ENCODE peak calls at places on chromosome 2, in seven cellular contexts. H is IMR-90, Y is neuronal stem cell, A is trophoblast cell, X is H9, M is H1, B is mesenchymal stem cell. N is an unnamed sample.

GRCh38 chr2:163264376-163264775 is 425.8 kb upstream of the KCNH7 start:
- DNase-seq in Y (no peak), X (no peak), H (peak; percentile 15), A (no peak), M (no peak), B (no peak), N (no peak)

GRCh38 chr2:56151841-56152240 is 31.9 kb upstream of the CCDC85A start:
- DNase-seq in B (no peak), A (no peak), X (no peak), H (no peak), Y (no peak), M (no peak), N (no peak)

GRCh38 chr2:95760839-95761525 is 169.2 kb downstream of the TRIM43 start:
- DNase-seq in Y (no peak), B (no peak), A (peak; percentile 25), H (peak; percentile 88), M (no peak), X (no peak), N (no peak)

GRCh38 chr2:128807317-128807716 is 488.6 kb upstream of the HS6ST1 start:
- DNase-seq in A (no peak), Y (no peak), X (no peak), H (no peak), M (no peak), B (no peak), N (no peak)

GRCh38 chr2:61900246-61900645 is 5.2 kb upstream of the COMMD1 start:
- DNase-seq in M (no peak), A (peak; percentile 81), Y (no peak), X (no peak), B (no peak), H (peak; percentile 38), N (no peak)

GRCh38 chr2:232420073-232420454 is 13.4 kb downstream of the ALPG start:
- DNase-seq in Y (no peak), B (peak; percentile 2), M (no peak), H (no peak), A (no peak), X (no peak), N (peak; percentile 33)

GRCh38 chr2:177325554-177325953 is 61.0 kb upstream of the NFE2L2 start:
- DNase-seq in B (peak; percentile 30), A (peak; percentile 51), X (no peak), Y (no peak), M (no peak), H (no peak), N (no peak)

GRCh38 chr2:233835230-233836186 is 18.8 kb downstream of the HJURP start:
- DNase-seq in Y (no peak), H (no peak), A (no peak), B (no peak), M (no peak), X (no peak), N (no peak)

GRCh38 chr2:6965071-6965795 is 48.0 kb downstream of the RNF144A start:
- DNase-seq in H (no peak), Y (no peak), M (no peak), X (no peak), A (no peak), B (no peak), N (no peak)

GRCh38 chr2:168711091-168711490 is 91.3 kb upstream of the NOSTRIN start:
- DNase-seq in Y (no peak), B (no peak), X (no peak), A (no peak), M (no peak), H (no peak), N (no peak)

GRCh38 chr2:240400319-240401161 is 34.9 kb upstream of the GPC1 start:
- DNase-seq in M (no peak), A (peak; percentile 77), X (peak; percentile 24), Y (no peak), B (no peak), H (no peak), N (no peak)

GRCh38 chr2:98805412-98806265 is 74.7 kb upstream of the MGAT4A start:
- DNase-seq in Y (no peak), M (no peak), B (peak; percentile 58), H (peak; percentile 8), X (no peak), A (peak; percentile 91), N (peak; percentile 49)

GRCh38 chr2:217837001-217837491 is 165.7 kb downstream of the TNS1 start:
- DNase-seq in Y (no peak), H (no peak), B (no peak), M (peak; percentile 78), A (no peak), X (peak; percentile 75), N (peak; percentile 65)

GRCh38 chr2:33275689-33276444 is 200.6 kb upstream of the RASGRP3 start:
- DNase-seq in M (no peak), B (peak; percentile 97), X (no peak), Y (no peak), H (peak; percentile 96), A (no peak), N (no peak)

GRCh38 chr2:66235408-66235807 is 199.5 kb upstream of the MEIS1 start:
- DNase-seq in H (no peak), B (no peak), M (no peak), A (no peak), Y (no peak), X (no peak), N (no peak)
- H3K4me2 ChIP-seq in H (no peak overlapping the region), B (no peak overlapping the region), M (no peak overlapping the region), A (no peak overlapping the region), Y (no peak overlapping the region), X (no peak overlapping the region), N (no peak overlapping the region)

DNA sequence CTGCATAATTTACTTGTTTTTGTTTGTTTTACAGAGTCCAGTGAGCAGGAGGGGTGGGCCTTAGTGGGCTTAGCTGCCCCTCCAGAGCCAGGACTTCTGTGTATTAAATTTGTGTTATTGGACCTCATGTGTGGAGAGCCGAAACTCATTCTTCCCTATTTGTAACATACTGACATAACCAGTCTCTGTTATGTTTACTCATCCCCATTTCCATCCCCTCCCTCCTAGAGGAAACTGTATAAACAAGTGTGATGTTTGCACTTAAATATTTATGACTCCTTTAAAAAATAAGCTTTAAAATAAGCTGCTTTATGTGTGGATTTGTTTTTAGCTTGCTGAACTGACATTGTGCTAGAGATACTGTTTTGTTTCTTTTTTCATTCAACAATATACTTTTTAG is 13.8 kb downstream of the ZNF512 start:
- DNase-seq in Y (no peak), X (no peak), B (peak; percentile 61), H (peak; percentile 68), M (no peak), A (no peak), N (no peak)
- H2AK5ac ChIP-seq in Y (no peak overlapping the region), X (no peak overlapping the region), B (no peak overlapping the region), H (no peak overlapping the region), M (no peak overlapping the region), A (no peak overlapping the region), N (no peak overlapping the region)

DNA sequence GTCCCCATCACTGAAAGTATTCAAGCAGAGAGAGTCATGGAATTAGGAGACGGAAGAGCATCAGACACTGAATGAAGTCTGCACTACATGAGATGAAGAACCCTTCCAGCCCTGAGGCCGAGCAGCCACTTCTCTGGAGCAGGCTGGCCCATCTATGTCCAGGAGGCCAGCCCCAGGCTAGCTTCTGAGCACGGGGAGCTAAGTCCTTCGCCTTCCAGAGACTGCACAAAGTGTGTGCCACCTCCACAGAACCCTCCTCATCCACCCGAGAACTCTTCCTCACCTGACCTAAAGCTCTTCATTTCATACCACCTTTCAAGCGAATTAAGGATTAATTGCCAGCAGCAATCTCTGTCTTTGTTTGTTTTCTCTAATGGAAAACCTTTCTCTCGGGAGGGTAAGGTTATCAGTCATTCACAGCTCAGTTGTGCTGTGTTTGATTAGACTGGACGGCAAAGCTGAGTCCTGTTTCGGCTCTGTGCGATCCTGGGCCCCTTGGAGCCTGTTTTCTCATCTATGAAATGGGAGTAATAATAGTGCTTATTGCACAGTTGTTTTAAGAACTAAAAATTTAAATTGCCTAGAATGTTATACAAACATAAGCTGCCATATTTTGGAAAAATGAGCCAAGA is 38.0 kb downstream of the SCTR start:
- DNase-seq in H (no peak), X (no peak), B (no peak), Y (no peak), A (no peak), M (no peak), N (no peak)
- H3K4me2 ChIP-seq in H (no peak overlapping the region), X (no peak overlapping the region), B (no peak overlapping the region), Y (no peak overlapping the region), A (no peak overlapping the region), M (no peak overlapping the region), N (no peak overlapping the region)

GRCh38 chr2:70745276-70745675 is 22.7 kb downstream of the ADD2 start:
- DNase-seq in H (no peak), B (no peak), Y (no peak), M (no peak), X (no peak), A (no peak), N (no peak)

GRCh38 chr2:70746076-70746475 is 21.9 kb downstream of the ADD2 start:
- DNase-seq in B (no peak), H (no peak), A (no peak), M (no peak), Y (peak; percentile 49), X (no peak), N (no peak)

GRCh38 chr2:70750320-70750719 is 17.7 kb downstream of the ADD2 start:
- DNase-seq in Y (no peak), H (no peak), A (no peak), M (no peak), B (no peak), X (no peak), N (peak; percentile 81)

GRCh38 chr2:70748002-70748779 is 19.8 kb downstream of the ADD2 start:
- DNase-seq in H (no peak), A (no peak), X (no peak), M (peak; percentile 38), Y (no peak), B (no peak), N (peak; percentile 77)

DNA sequence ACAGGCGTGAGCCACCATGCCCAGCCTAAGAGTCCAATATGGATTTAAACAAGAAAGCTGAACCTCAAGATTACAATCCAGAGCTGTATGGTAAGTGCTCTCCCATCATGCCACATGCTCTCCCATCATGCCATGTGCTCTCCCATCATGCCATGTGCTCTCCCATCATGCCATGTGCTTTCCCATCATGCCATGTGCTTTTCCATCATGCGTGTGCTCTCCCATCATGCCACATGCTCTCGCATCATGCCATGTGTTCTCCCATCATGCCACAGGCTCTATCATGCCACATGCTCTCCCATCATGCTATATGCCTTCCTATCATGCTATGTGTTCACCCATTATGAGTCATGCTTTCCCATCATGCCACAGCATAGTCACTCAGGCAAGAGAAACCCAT is 20.7 kb downstream of the ADD2 start:
- DNase-seq in B (no peak), M (no peak), X (no peak), H (no peak), A (no peak), Y (no peak), N (no peak)
- H2AK5ac ChIP-seq in B (no peak overlapping the region), M (peak overlapping the region; percentile 80), X (no peak overlapping the region), H (no peak overlapping the region), A (no peak overlapping the region), Y (no peak overlapping the region), N (no peak overlapping the region)

GRCh38 chr2:85145116-85145820 is 12.1 kb downstream of the TCF7L1 start:
- DNase-seq in X (no peak), M (no peak), B (no peak), Y (no peak), H (no peak), A (peak; percentile 61), N (peak; percentile 51)

GRCh38 chr2:85148190-85148589 is 15.0 kb downstream of the TCF7L1 start:
- DNase-seq in H (no peak), M (no peak), A (no peak), X (no peak), B (no peak), Y (no peak), N (no peak)

GRCh38 chr2:85143463-85144082 is 10.4 kb downstream of the TCF7L1 start:
- DNase-seq in Y (no peak), M (no peak), X (no peak), H (no peak), A (no peak), B (no peak), N (no peak)
- H3K4me2 ChIP-seq in Y (no peak overlapping the region), M (no peak overlapping the region), X (no peak overlapping the region), H (no peak overlapping the region), A (no peak overlapping the region), B (no peak overlapping the region), N (no peak overlapping the region)